ENCODE peak calls at places on chromosome 21, in eight cellular contexts. J is cardiac muscle cell, P is fibroblast of the aortic adventitia, X is right atrium auricular region, Q is thyroid gland, H is ovary, C is colonic mucosa, E is kidney epithelial cell. Y is an unnamed sample.
A peak's percentile ranks its signal among the peaks of the same experiment; 100 is the strongest.

GRCh38 chr21:22556829-22557228 is 1558.6 kb downstream of the NCAM2 start:
- DNase-seq in Q (no peak), X (no peak), P (no peak), J (no peak), C (no peak), H (no peak), E (no peak), Y (no peak)

GRCh38 chr21:37220433-37220980 is 46.6 kb downstream of the VPS26C start:
- DNase-seq in X (no peak), C (no peak), J (peak; percentile 41), Q (no peak), E (no peak), H (no peak), P (peak; percentile 61), Y (no peak)

GRCh38 chr21:28960245-28960644 is 32.4 kb downstream of the LTN1 start:
- DNase-seq in H (no peak), J (no peak), Q (no peak), P (no peak), E (no peak), X (no peak), C (no peak), Y (no peak)

GRCh38 chr21:34536311-34536710 is 24.3 kb upstream of the KCNE1 start:
- DNase-seq in J (no peak), H (no peak), P (no peak), E (no peak), Q (no peak), X (no peak), C (no peak), Y (no peak)

GRCh38 chr21:38170283-38170682 is 86.5 kb upstream of the KCNJ15 start:
- DNase-seq in C (no peak), P (peak; percentile 16), H (no peak), X (no peak), J (no peak), Q (peak; percentile 26), E (no peak), Y (no peak)

GRCh38 chr21:36698160-36699025 is 522 bp upstream of the SIM2 start:
- DNase-seq in H (no peak), E (no peak), J (peak; percentile 46), P (no peak), C (no peak), Q (no peak), X (no peak), Y (no peak)

GRCh38 chr21:35156293-35156976 is 107.3 kb upstream of the RUNX1 start:
- DNase-seq in H (no peak), X (no peak), J (no peak), Q (no peak), P (no peak), E (no peak), C (no peak), Y (no peak)

GRCh38 chr21:8994640-8995511 is 1526.5 kb upstream of the TPTE start:
- DNase-seq in C (no peak), H (no peak), Q (no peak), X (no peak), P (no peak), J (no peak), E (no peak), Y (no peak)

GRCh38 chr21:41631564-41632461 is 123.9 kb upstream of the TMPRSS2 start:
- DNase-seq in E (no peak), H (no peak), J (no peak), P (peak; percentile 33), X (no peak), C (peak; percentile 79), Q (peak; percentile 94), Y (no peak)

GRCh38 chr21:25994758-25995163 is 175.8 kb downstream of the APP start:
- DNase-seq in E (no peak), J (peak; percentile 5), X (no peak), C (no peak), Q (no peak), H (no peak), P (no peak), Y (no peak)

GRCh38 chr21:41143596-41144325 is 24.2 kb upstream of the BACE2 start:
- DNase-seq in P (no peak), Q (no peak), X (no peak), C (no peak), E (no peak), J (no peak), H (no peak), Y (no peak)

GRCh38 chr21:42569732-42570301 is 56.2 kb downstream of the SLC37A1 start:
- DNase-seq in P (no peak), H (no peak), C (no peak), J (no peak), X (no peak), Q (peak; percentile 1), E (no peak), Y (no peak)

GRCh38 chr21:34812510-34813265 is 143.9 kb downstream of the CLIC6 start:
- DNase-seq in P (peak; percentile 92), J (no peak), X (no peak), E (no peak), H (no peak), C (no peak), Q (no peak), Y (no peak)

GRCh38 chr21:43918385-43918947 is 53.4 kb downstream of the AGPAT3 start:
- DNase-seq in E (no peak), Q (no peak), P (no peak), J (no peak), X (no peak), C (no peak), H (no peak), Y (no peak)

GRCh38 chr21:30320215-30320614 is at the start of gene KRTAP26-1:
- DNase-seq in C (no peak), J (no peak), Q (no peak), H (no peak), X (no peak), P (no peak), E (no peak), Y (no peak)

GRCh38 chr21:38955495-38955894 is 149.8 kb downstream of the ETS2 start:
- DNase-seq in Q (no peak), J (no peak), X (no peak), P (no peak), H (no peak), C (peak; percentile 59), E (peak; percentile 44), Y (no peak)

GRCh38 chr21:34670220-34670961 is 1.6 kb downstream of the CLIC6 start:
- DNase-seq in C (peak; percentile 60), H (peak; percentile 22), Q (peak; percentile 27), P (no peak), X (no peak), J (peak; percentile 4), E (no peak), Y (no peak)

GRCh38 chr21:14542638-14543037 is 3.5 kb downstream of the SAMSN1 start:
- DNase-seq in C (no peak), Q (no peak), X (no peak), E (no peak), H (no peak), J (no peak), P (no peak), Y (no peak)

GRCh38 chr21:14543983-14544382 is 2.1 kb downstream of the SAMSN1 start:
- DNase-seq in J (no peak), P (no peak), H (no peak), X (no peak), Q (no peak), C (no peak), E (no peak), Y (no peak)

GRCh38 chr21:14545906-14546480 is at the start of gene SAMSN1:
- DNase-seq in J (no peak), P (peak; percentile 33), C (no peak), H (no peak), X (no peak), Q (peak; percentile 8), E (no peak), Y (no peak)

GRCh38 chr21:14538477-14538876 is 7.6 kb downstream of the SAMSN1 start:
- DNase-seq in X (no peak), P (no peak), Q (no peak), J (no peak), H (no peak), C (no peak), E (no peak), Y (no peak)

GRCh38 chr21:14541840-14542495 is 4.1 kb downstream of the SAMSN1 start:
- DNase-seq in Q (no peak), P (no peak), H (no peak), E (no peak), C (no peak), J (no peak), X (no peak), Y (no peak)
- H3K4me3 ChIP-seq in Q (no peak overlapping the region), P (no peak overlapping the region), H (no peak overlapping the region), E (no peak overlapping the region), C (no peak overlapping the region), J (no peak overlapping the region), X (no peak overlapping the region), Y (no peak overlapping the region)

GRCh38 chr21:44996501-44996921 is 56.7 kb downstream of the SLX9 start:
- DNase-seq in Q (no peak), J (no peak), X (no peak), H (no peak), P (no peak), E (no peak), C (no peak), Y (no peak)
- TF ChIP-seq CTCF in Q (no peak), J (no peak), X (no peak), H (no peak), P (no peak), E (no peak), C (no peak), Y (no peak)

DNA sequence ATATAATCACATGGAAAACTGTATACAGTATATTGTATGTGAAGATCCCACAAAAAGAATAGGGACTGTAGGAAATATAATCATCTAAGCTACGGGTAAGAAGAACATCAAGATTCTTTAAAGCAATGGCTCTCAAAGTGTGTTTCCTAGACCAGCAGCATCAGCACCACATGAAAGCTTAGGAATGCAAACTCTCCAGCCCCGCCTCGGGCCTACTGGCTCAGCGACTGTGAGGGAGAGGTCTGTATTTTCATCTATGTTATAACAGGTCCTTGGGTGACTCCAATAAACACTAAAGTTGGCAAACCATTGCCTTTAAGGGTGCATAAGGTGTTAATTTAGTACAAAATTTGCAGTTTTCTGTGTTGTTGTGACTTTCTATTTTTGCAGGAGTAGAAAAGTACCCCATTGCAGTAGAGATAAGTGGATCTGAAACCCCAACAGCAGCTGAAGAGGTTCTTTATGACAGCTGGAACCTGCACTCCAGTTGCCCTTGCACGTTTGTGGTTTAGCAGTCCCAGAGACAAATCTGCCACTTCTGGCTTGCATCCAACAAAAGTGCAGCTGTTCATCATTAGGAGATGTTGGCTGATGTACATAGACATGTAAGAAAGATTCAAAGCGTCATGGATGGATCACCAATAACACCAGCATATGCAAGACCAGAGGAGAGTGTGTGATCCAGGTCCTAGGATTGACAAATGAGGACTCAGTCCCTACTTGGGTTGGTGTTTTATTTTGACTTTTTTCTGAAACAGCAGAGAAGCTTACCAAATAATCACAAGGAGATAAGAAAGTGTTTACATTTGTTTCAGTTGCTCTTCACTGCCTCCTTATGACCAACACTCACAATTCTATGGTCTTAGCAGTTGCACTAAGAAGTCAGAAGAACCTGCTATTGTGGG is 15.9 kb upstream of the IFNAR1 start:
- DNase-seq in Q (no peak), E (no peak), J (no peak), C (no peak), X (peak; percentile 56), P (peak; percentile 35), H (no peak), Y (peak; percentile 77)
- H3K4me3 ChIP-seq in Q (no peak overlapping the region), E (no peak overlapping the region), J (no peak overlapping the region), C (no peak overlapping the region), X (no peak overlapping the region), P (no peak overlapping the region), H (no peak overlapping the region), Y (no peak overlapping the region)

DNA sequence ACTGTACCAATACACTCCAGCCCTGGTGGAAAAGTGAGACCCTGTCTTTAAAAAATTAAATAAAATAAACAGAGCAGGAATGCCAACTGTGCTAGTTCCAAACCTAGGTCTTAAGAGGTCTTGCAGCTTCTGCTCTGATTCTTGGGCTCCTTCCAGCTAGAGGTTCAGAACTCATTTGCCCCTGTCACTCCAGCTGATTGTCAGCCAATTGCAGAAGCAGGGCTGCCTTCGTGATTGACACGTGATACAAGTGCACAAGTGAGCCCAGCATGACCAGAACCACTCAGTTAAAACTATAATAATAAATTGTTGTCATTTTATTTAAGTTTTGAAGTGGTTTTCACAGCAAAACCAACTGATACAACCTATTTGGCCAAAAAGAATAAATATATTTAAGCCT is 298.4 kb downstream of the USP25 start:
- DNase-seq in C (no peak), P (no peak), H (no peak), X (no peak), E (no peak), Q (no peak), J (no peak), Y (no peak)
- TF ChIP-seq CTCF in C (no peak), P (no peak), H (no peak), X (no peak), E (no peak), Q (no peak), J (no peak), Y (no peak)